ENCODE peak calls at places on chromosomes 13 and 19, in seven cellular contexts. G, P, B, O, S, R and Q are unnamed samples.

GRCh38 chr19:19582471-19582870 is 36.0 kb downstream of the PBX4 start:
- DNase-seq in O (no peak), B (no peak), G (no peak), R (no peak), S (no peak), P (no peak), Q (no peak)

GRCh38 chr13:99215466-99215865 is 14.8 kb downstream of the UBAC2 start:
- DNase-seq in G (no peak), S (no peak), B (no peak), R (no peak), O (no peak), P (no peak), Q (no peak)

GRCh38 chr19:55485439-55486011 is 537 bp downstream of the NAT14 start:
- DNase-seq in O (peak; percentile 69), R (no peak), B (no peak), S (no peak), P (no peak), G (no peak), Q (no peak)

GRCh38 chr13:80612804-80613203 is 271.9 kb upstream of the SPRY2 start:
- DNase-seq in R (no peak), P (no peak), G (no peak), S (no peak), O (no peak), B (no peak), Q (no peak)

GRCh38 chr19:6278740-6279619 is 795 bp downstream of the MLLT1 start:
- DNase-seq in B (peak; percentile 27), G (no peak), P (no peak), R (no peak), S (no peak), O (peak; percentile 65), Q (no peak)

GRCh38 chr19:18975011-18975410 is 34.0 kb upstream of the HOMER3 start:
- DNase-seq in P (no peak), G (no peak), S (no peak), R (no peak), B (peak; percentile 79), O (no peak), Q (no peak)

GRCh38 chr13:111251646-111252448 is 68.6 kb upstream of the TEX29 start:
- DNase-seq in P (no peak), S (no peak), R (peak; percentile 16), O (no peak), G (no peak), B (no peak), Q (no peak)

GRCh38 chr13:33542309-33543088 is 256.9 kb upstream of the STARD13 start:
- DNase-seq in S (peak; percentile 99), O (peak; percentile 99), R (peak; percentile 100), G (peak; percentile 98), P (peak; percentile 92), B (peak; percentile 98), Q (peak; percentile 99)

GRCh38 chr13:50882816-50883215 is 26.8 kb upstream of the RNASEH2B start:
- DNase-seq in P (no peak), S (no peak), B (peak; percentile 59), R (no peak), G (no peak), O (no peak), Q (no peak)

GRCh38 chr13:34731486-34731885 is 210.6 kb upstream of the NBEA start:
- DNase-seq in R (no peak), G (no peak), B (no peak), P (no peak), O (no peak), S (no peak), Q (no peak)

GRCh38 chr13:109871018-109871370 is 84.6 kb upstream of the IRS2 start:
- DNase-seq in S (no peak), G (no peak), O (no peak), B (no peak), P (peak; percentile 26), R (no peak), Q (no peak)

GRCh38 chr19:2488942-2489731 is 13.2 kb downstream of the GADD45B start:
- DNase-seq in B (peak; percentile 64), G (no peak), S (peak; percentile 85), R (peak; percentile 74), P (no peak), O (peak; percentile 87), Q (no peak)

GRCh38 chr19:46674416-46675178 is 13.6 kb upstream of the DACT3 start:
- DNase-seq in B (peak; percentile 49), O (peak; percentile 95), P (peak; percentile 65), R (no peak), S (no peak), G (no peak), Q (no peak)

GRCh38 chr13:23771966-23772365 is 117.2 kb downstream of the MIPEP start:
- DNase-seq in P (peak; percentile 49), O (no peak), R (no peak), G (no peak), S (no peak), B (no peak), Q (no peak)

GRCh38 chr13:65378943-65379519 is 1851.1 kb downstream of the PCDH9 start:
- DNase-seq in B (peak; percentile 13), R (peak; percentile 22), G (no peak), O (no peak), S (no peak), P (peak; percentile 1), Q (no peak)

GRCh38 chr19:6744381-6745288 is 5.2 kb downstream of the TRIP10 start:
- DNase-seq in R (peak; percentile 92), S (peak; percentile 91), B (no peak), P (peak; percentile 90), O (no peak), G (peak; percentile 71), Q (peak; percentile 68)

GRCh38 chr19:51777570-51778460 is 16.8 kb downstream of the FPR2 start:
- DNase-seq in S (peak; percentile 72), P (peak; percentile 50), G (peak; percentile 57), R (peak; percentile 97), B (peak; percentile 90), O (peak; percentile 81), Q (peak; percentile 68)

GRCh38 chr19:14916848-14917247 is 24.4 kb upstream of the OR7C2 start:
- DNase-seq in S (no peak), G (no peak), P (peak; percentile 28), R (no peak), B (peak; percentile 60), O (no peak), Q (no peak)

GRCh38 chr19:16441661-16442071 is 30.1 kb downstream of the EPS15L1 start:
- DNase-seq in R (peak; percentile 16), S (no peak), O (peak; percentile 89), P (no peak), G (no peak), B (peak; percentile 53), Q (no peak)

GRCh38 chr13:52348983-52349780 is 56.8 kb downstream of the THSD1 start:
- DNase-seq in O (no peak), G (no peak), B (peak; percentile 37), R (peak; percentile 48), P (peak; percentile 91), S (no peak), Q (no peak)

GRCh38 chr13:82010780-82011179 is 1669.9 kb upstream of the SPRY2 start:
- DNase-seq in O (no peak), B (no peak), G (no peak), R (no peak), P (no peak), S (no peak), Q (no peak)

GRCh38 chr13:37595162-37595561 is 3.4 kb downstream of the POSTN start:
- DNase-seq in R (peak; percentile 79), P (no peak), O (no peak), S (no peak), G (no peak), B (no peak), Q (no peak)

GRCh38 chr13:35994131-35994966 is 136.8 kb downstream of the DCLK1 start:
- DNase-seq in G (peak; percentile 49), S (no peak), B (no peak), O (no peak), P (peak; percentile 84), R (peak; percentile 98), Q (peak; percentile 94)

GRCh38 chr19:49421039-49421877 is 2.0 kb downstream of the PTH2 start:
- DNase-seq in S (peak; percentile 84), B (peak; percentile 79), R (peak; percentile 75), O (peak; percentile 99), P (peak; percentile 86), G (peak; percentile 52), Q (no peak)

GRCh38 chr13:48629282-48629681 is 24.4 kb upstream of the CYSLTR2 start:
- DNase-seq in G (no peak), R (no peak), S (no peak), P (no peak), O (no peak), B (no peak), Q (no peak)

GRCh38 chr19:12782424-12783225 is 7.3 kb upstream of the HOOK2 start:
- DNase-seq in G (peak; percentile 81), S (peak; percentile 96), P (peak; percentile 69), R (peak; percentile 96), B (peak; percentile 80), O (peak; percentile 78), Q (peak; percentile 70)

GRCh38 chr19:12782174-12782423 is 6.7 kb upstream of the HOOK2 start:
- DNase-seq in R (no peak), O (peak; percentile 52), P (no peak), S (no peak), B (no peak), G (no peak), Q (no peak)

GRCh38 chr19:12784394-12784870 is 6.9 kb upstream of the JUNB start:
- DNase-seq in S (no peak), R (no peak), B (peak; percentile 29), O (no peak), P (peak; percentile 8), G (no peak), Q (no peak)

GRCh38 chr19:12783849-12784393 is 7.4 kb upstream of the JUNB start:
- DNase-seq in G (no peak), B (peak; percentile 23), R (no peak), S (peak; percentile 87), P (peak; percentile 82), O (peak; percentile 54), Q (no peak)

GRCh38 chr19:12783226-12783848 is 7.9 kb upstream of the JUNB start:
- DNase-seq in P (peak; percentile 16), G (no peak), O (peak; percentile 58), R (no peak), S (no peak), B (peak; percentile 85), Q (no peak)
- TF ChIP-seq CTCF in P (no peak), G (no peak), O (no peak), R (no peak), S (no peak), B (no peak), Q (no peak)

DNA sequence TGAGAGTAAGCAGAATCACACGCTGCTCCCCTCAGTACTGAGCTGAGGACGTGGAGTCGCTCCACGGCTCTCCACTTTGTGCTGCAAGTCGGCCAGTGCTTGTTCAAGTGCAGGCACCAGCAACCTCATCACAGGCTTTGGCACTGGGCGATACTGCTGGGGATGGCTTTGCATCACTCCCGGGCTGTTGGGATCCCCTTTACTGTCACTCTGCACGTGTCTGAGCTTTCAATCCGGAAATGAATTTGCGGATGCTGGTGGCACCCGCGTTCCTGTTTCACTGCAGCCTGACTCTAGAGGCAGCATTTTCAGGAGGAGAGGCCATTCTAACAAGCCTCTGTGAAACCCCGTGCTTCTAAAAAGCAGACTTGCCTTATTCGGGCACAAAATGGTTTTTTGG is 19.1 kb downstream of the SMARCA4 start:
- DNase-seq in P (no peak), S (no peak), G (no peak), O (no peak), R (no peak), B (no peak), Q (no peak)
- TF ChIP-seq CTCF in P (no peak), S (no peak), G (no peak), O (no peak), R (no peak), B (no peak), Q (no peak)

GRCh38 chr13:46962286-46962941 is 65.6 kb upstream of the HTR2A start:
- DNase-seq in B (peak; percentile 34), P (peak; percentile 9), R (peak; percentile 10), S (no peak), G (no peak), O (no peak), Q (no peak)
- TF ChIP-seq CTCF in B (peak; percentile 66), P (no peak), R (peak; percentile 24), S (peak; percentile 21), G (no peak), O (peak; percentile 77), Q (peak; percentile 18)

GRCh38 chr19:1035998-1036621 is 3.8 kb upstream of the ABCA7 start:
- DNase-seq in G (no peak), B (peak; percentile 23), R (no peak), O (peak; percentile 75), P (no peak), S (no peak), Q (no peak)
- TF ChIP-seq CTCF in G (no peak), B (peak; percentile 7), R (peak; percentile 13), O (peak; percentile 59), P (no peak), S (no peak), Q (no peak)